ENCODE peak calls at places on chromosomes 2 and 18, in eight cellular contexts. One of them, this sample, is unnamed.

GRCh38 chr18:34399892-34400291 is 175.2 kb upstream of the NOL4 start:
- DNase-seq in uterus: no peak
- DNase-seq in sigmoid colon: no peak
- DNase-seq in A549: no peak
- DNase-seq in adrenal gland: no peak
- DNase-seq in GM12891: no peak
- DNase-seq in right lobe of liver: no peak
- DNase-seq in tibial nerve: no peak
- DNase-seq in this sample: no peak

GRCh38 chr2:19140463-19141208 is 217.8 kb downstream of the OSR1 start:
- DNase-seq in tibial nerve: no peak
- DNase-seq in right lobe of liver: no peak
- DNase-seq in sigmoid colon: no peak
- DNase-seq in GM12891: no peak
- DNase-seq in adrenal gland: no peak
- DNase-seq in uterus: no peak
- DNase-seq in A549: peak
- DNase-seq in this sample: peak

GRCh38 chr2:240464514-240465241 is 29.2 kb downstream of the GPC1 start:
- DNase-seq in uterus: peak
- DNase-seq in GM12891: no peak
- DNase-seq in sigmoid colon: peak
- DNase-seq in tibial nerve: peak
- DNase-seq in adrenal gland: peak
- DNase-seq in A549: no peak
- DNase-seq in right lobe of liver: peak
- DNase-seq in this sample: no peak

GRCh38 chr18:1663879-1664705 is 759.4 kb downstream of the ADCYAP1 start:
- DNase-seq in A549: peak
- DNase-seq in GM12891: peak
- DNase-seq in uterus: no peak
- DNase-seq in right lobe of liver: peak
- DNase-seq in sigmoid colon: no peak
- DNase-seq in adrenal gland: peak
- DNase-seq in tibial nerve: peak
- DNase-seq in this sample: peak

GRCh38 chr2:105671156-105671555 is 73.6 kb upstream of the NCK2 start:
- DNase-seq in adrenal gland: no peak
- DNase-seq in right lobe of liver: no peak
- DNase-seq in sigmoid colon: peak
- DNase-seq in tibial nerve: no peak
- DNase-seq in A549: no peak
- DNase-seq in uterus: no peak
- DNase-seq in GM12891: no peak
- DNase-seq in this sample: peak

GRCh38 chr2:191696001-191696400 is 18.1 kb downstream of the NABP1 start:
- DNase-seq in right lobe of liver: no peak
- DNase-seq in A549: no peak
- DNase-seq in uterus: no peak
- DNase-seq in tibial nerve: no peak
- DNase-seq in sigmoid colon: peak
- DNase-seq in adrenal gland: peak
- DNase-seq in GM12891: no peak
- DNase-seq in this sample: no peak

GRCh38 chr2:161019311-161019710 is 140.9 kb upstream of the TANK start:
- DNase-seq in right lobe of liver: no peak
- DNase-seq in sigmoid colon: no peak
- DNase-seq in uterus: no peak
- DNase-seq in GM12891: no peak
- DNase-seq in adrenal gland: no peak
- DNase-seq in A549: no peak
- DNase-seq in tibial nerve: no peak
- DNase-seq in this sample: no peak

GRCh38 chr2:240224676-240225075 is 84.2 kb upstream of the OTOS start:
- DNase-seq in uterus: no peak
- DNase-seq in A549: no peak
- DNase-seq in sigmoid colon: no peak
- DNase-seq in GM12891: no peak
- DNase-seq in tibial nerve: no peak
- DNase-seq in adrenal gland: no peak
- DNase-seq in right lobe of liver: no peak
- DNase-seq in this sample: no peak

GRCh38 chr18:23257686-23258565 is 122.6 kb downstream of the CABLES1 start:
- DNase-seq in sigmoid colon: no peak
- DNase-seq in right lobe of liver: no peak
- DNase-seq in A549: no peak
- DNase-seq in adrenal gland: no peak
- DNase-seq in tibial nerve: no peak
- DNase-seq in uterus: no peak
- DNase-seq in GM12891: no peak
- DNase-seq in this sample: peak

GRCh38 chr2:3535467-3535793 is 16.1 kb upstream of the ADI1 start:
- DNase-seq in sigmoid colon: no peak
- DNase-seq in adrenal gland: no peak
- DNase-seq in right lobe of liver: no peak
- DNase-seq in uterus: no peak
- DNase-seq in GM12891: peak
- DNase-seq in tibial nerve: no peak
- DNase-seq in A549: no peak
- DNase-seq in this sample: no peak

GRCh38 chr2:3534251-3534814 is 15.0 kb upstream of the ADI1 start:
- DNase-seq in sigmoid colon: no peak
- DNase-seq in A549: no peak
- DNase-seq in uterus: no peak
- DNase-seq in adrenal gland: no peak
- DNase-seq in right lobe of liver: no peak
- DNase-seq in tibial nerve: no peak
- DNase-seq in GM12891: no peak
- DNase-seq in this sample: no peak

GRCh38 chr2:3536682-3537632 is 17.6 kb upstream of the ADI1 start:
- DNase-seq in sigmoid colon: peak
- DNase-seq in A549: peak
- DNase-seq in GM12891: peak
- DNase-seq in right lobe of liver: peak
- DNase-seq in adrenal gland: peak
- DNase-seq in uterus: peak
- DNase-seq in tibial nerve: no peak
- DNase-seq in this sample: peak

GRCh38 chr2:3533836-3534235 is 14.5 kb upstream of the ADI1 start:
- DNase-seq in A549: no peak
- DNase-seq in uterus: no peak
- DNase-seq in GM12891: no peak
- DNase-seq in sigmoid colon: no peak
- DNase-seq in right lobe of liver: no peak
- DNase-seq in tibial nerve: no peak
- DNase-seq in adrenal gland: no peak
- DNase-seq in this sample: no peak

DNA sequence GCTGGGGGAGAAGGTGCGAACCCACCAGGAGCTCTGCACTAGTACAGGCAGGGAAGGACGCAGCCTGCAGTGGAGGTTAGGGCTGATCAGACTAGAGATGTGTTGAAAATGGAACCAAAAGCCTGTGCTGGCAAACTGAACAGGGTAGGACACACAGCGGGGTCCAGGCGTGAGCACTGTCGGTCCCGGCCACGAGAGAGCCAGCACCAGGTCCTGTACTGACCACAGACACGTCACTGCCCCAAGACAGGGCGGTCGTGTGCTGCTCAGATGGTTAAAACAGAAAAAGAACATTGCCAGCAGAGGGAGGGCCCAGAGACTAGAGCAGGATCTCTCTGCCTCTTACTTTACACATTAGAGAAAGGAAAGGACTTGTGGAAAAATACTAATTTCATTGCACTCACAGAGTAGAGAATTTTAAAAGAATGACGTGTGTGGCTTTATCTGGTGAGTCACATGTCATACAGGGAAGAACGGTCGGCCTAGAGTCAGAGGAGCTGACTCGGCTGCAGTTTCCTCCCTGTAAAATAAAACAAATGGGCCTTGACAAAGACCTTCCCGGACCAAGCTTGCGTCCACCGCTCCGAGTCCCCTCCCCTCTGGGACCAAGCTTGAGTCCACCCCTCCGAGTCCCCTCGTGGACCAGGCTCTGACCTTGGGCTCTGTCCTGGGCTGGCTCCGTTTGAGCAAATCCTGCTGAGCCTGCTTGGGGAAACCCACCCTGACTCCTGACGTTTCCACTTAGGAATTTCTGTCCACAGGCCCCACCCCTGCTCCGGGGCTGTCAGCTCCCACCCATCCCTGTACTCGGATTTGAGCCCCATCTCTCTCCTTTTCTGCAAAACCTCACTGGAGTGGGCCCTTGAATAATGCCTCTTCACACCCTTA is 16.7 kb upstream of the ADI1 start:
- DNase-seq in adrenal gland: peak
- DNase-seq in A549: peak
- DNase-seq in sigmoid colon: peak
- DNase-seq in GM12891: peak
- DNase-seq in tibial nerve: peak
- DNase-seq in right lobe of liver: peak
- DNase-seq in uterus: peak
- DNase-seq in this sample: peak
- TF ChIP-seq POLR2A in adrenal gland: peak
- TF ChIP-seq POLR2A in A549: peak
- TF ChIP-seq POLR2A in sigmoid colon: no peak
- TF ChIP-seq POLR2A in GM12891: no peak
- TF ChIP-seq POLR2A in tibial nerve: no peak
- TF ChIP-seq POLR2A in right lobe of liver: peak
- TF ChIP-seq POLR2A in uterus: no peak
- TF ChIP-seq POLR2A in this sample: peak

GRCh38 chr2:175167792-175168563 is at the start of gene ATF2:
- DNase-seq in adrenal gland: peak
- DNase-seq in tibial nerve: peak
- DNase-seq in A549: peak
- DNase-seq in sigmoid colon: peak
- DNase-seq in right lobe of liver: peak
- DNase-seq in uterus: peak
- DNase-seq in GM12891: peak
- DNase-seq in this sample: peak
- TF ChIP-seq POLR2A in adrenal gland: peak
- TF ChIP-seq POLR2A in tibial nerve: peak
- TF ChIP-seq POLR2A in A549: peak
- TF ChIP-seq POLR2A in sigmoid colon: peak
- TF ChIP-seq POLR2A in right lobe of liver: peak
- TF ChIP-seq POLR2A in uterus: peak
- TF ChIP-seq POLR2A in GM12891: peak
- TF ChIP-seq POLR2A in this sample: peak

DNA sequence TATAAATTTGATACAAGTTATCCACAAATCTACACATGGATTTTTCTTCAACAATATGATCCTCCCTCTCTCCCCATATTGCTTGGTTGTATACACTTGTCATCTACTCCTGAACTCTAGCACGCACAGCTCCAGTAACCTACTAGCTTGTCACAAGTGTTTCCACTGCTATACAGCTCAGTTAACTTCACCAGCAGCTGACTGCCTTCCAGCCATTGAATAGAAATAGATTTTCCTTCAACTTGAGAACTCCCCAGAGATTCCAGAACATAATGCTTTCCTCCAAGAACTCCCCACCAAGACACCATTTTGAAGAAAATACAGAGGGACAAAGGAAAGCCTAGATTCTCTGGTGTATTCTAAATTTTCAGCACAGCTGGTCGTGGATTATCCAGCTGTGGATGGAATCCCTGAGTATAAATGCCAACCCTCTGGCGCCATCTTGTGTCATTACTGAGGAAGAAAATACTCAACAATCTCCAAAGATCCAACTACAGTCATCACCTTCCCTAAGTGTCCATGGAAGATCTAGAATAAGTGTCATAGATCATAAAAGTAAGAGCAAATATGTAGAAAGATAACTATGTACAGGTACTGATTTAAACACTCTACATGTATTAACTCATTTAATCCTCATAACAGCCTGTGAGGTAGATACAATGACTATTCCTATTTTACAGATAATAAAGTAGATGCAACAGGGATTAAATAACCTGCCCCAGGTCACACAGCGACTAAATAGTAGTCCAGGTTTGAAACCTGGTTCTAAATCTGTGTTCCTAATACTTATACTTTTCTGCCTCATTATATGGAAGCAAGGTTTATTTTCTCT is 156.7 kb downstream of the ARHGAP28 start:
- DNase-seq in sigmoid colon: no peak
- DNase-seq in A549: peak
- DNase-seq in uterus: peak
- DNase-seq in GM12891: peak
- DNase-seq in adrenal gland: peak
- DNase-seq in right lobe of liver: no peak
- DNase-seq in tibial nerve: no peak
- DNase-seq in this sample: peak
- TF ChIP-seq POLR2A in sigmoid colon: no peak
- TF ChIP-seq POLR2A in A549: no peak
- TF ChIP-seq POLR2A in uterus: no peak
- TF ChIP-seq POLR2A in GM12891: no peak
- TF ChIP-seq POLR2A in adrenal gland: no peak
- TF ChIP-seq POLR2A in right lobe of liver: no peak
- TF ChIP-seq POLR2A in tibial nerve: no peak
- TF ChIP-seq POLR2A in this sample: no peak

GRCh38 chr2:26314243-26314642 is 31.7 kb upstream of the SELENOI start:
- DNase-seq in uterus: no peak
- DNase-seq in right lobe of liver: no peak
- DNase-seq in tibial nerve: no peak
- DNase-seq in GM12891: no peak
- DNase-seq in adrenal gland: no peak
- DNase-seq in sigmoid colon: no peak
- DNase-seq in A549: no peak
- DNase-seq in this sample: no peak

GRCh38 chr2:26316041-26316440 is 29.9 kb upstream of the SELENOI start:
- DNase-seq in sigmoid colon: no peak
- DNase-seq in right lobe of liver: no peak
- DNase-seq in tibial nerve: no peak
- DNase-seq in A549: peak
- DNase-seq in uterus: no peak
- DNase-seq in adrenal gland: no peak
- DNase-seq in GM12891: no peak
- DNase-seq in this sample: no peak

GRCh38 chr2:26309921-26310320 is 36.0 kb upstream of the SELENOI start:
- DNase-seq in A549: no peak
- DNase-seq in right lobe of liver: no peak
- DNase-seq in sigmoid colon: no peak
- DNase-seq in tibial nerve: no peak
- DNase-seq in uterus: no peak
- DNase-seq in adrenal gland: no peak
- DNase-seq in GM12891: no peak
- DNase-seq in this sample: no peak

GRCh38 chr2:26313446-26313845 is 32.5 kb upstream of the SELENOI start:
- DNase-seq in uterus: no peak
- DNase-seq in right lobe of liver: no peak
- DNase-seq in adrenal gland: no peak
- DNase-seq in GM12891: no peak
- DNase-seq in sigmoid colon: no peak
- DNase-seq in tibial nerve: no peak
- DNase-seq in A549: no peak
- DNase-seq in this sample: no peak

DNA sequence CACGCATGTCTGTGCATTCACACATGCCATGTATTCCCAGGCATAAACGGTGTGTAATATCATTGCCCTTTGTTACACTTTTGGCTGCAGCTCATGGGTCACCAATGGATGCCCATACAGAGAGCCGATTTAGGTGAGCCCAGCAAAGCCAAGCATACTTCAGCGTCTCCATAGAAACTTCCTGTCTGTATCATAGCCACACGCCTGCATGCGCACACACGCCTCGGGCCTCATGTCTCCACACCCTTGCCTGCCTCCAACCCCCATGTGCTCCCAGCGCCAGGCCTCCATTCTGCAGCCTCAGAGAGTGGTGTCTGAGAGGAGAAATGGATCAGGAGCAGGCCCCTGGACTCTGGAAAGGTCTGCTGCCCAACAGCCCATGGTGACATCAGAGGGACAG is 33.5 kb upstream of the SELENOI start:
- DNase-seq in right lobe of liver: no peak
- DNase-seq in A549: no peak
- DNase-seq in uterus: no peak
- DNase-seq in adrenal gland: no peak
- DNase-seq in tibial nerve: no peak
- DNase-seq in GM12891: no peak
- DNase-seq in sigmoid colon: no peak
- DNase-seq in this sample: no peak
- TF ChIP-seq POLR2A in right lobe of liver: no peak
- TF ChIP-seq POLR2A in A549: no peak
- TF ChIP-seq POLR2A in uterus: no peak
- TF ChIP-seq POLR2A in adrenal gland: no peak
- TF ChIP-seq POLR2A in tibial nerve: no peak
- TF ChIP-seq POLR2A in GM12891: no peak
- TF ChIP-seq POLR2A in sigmoid colon: no peak
- TF ChIP-seq POLR2A in this sample: no peak